ENCODE peak calls at places on chromosome 1, in four cellular contexts. K is small intestine; V is activated naive CD4-positive, alpha-beta T cell treated with anti-CD3 and anti-CD28 coated beads for 36 hours; B is NCI-H1694. H is an unnamed sample.

GRCh38 chr1:246638941-246639655 is 72.8 kb downstream of the CNST start:
- DNase-seq in K (no peak), V (no peak), B (no peak), H (no peak)

GRCh38 chr1:112713466-112714312 is 1.4 kb downstream of the PPM1J start:
- DNase-seq in K (peak; percentile 28), V (no peak), B (no peak), H (no peak)

GRCh38 chr1:169680377-169681019 is 30.9 kb downstream of the SELL start:
- DNase-seq in K (no peak), V (peak; percentile 83), B (no peak), H (no peak)

GRCh38 chr1:52210044-52210443 is 68.2 kb downstream of the ZFYVE9 start:
- DNase-seq in K (no peak), V (no peak), B (no peak), H (no peak)

GRCh38 chr1:183025782-183026774 is 2.9 kb downstream of the LAMC1 start:
- DNase-seq in K (no peak), V (no peak), B (no peak), H (no peak)

GRCh38 chr1:50968884-50969610 is 998 bp upstream of the CDKN2C start:
- DNase-seq in K (peak; percentile 48), V (peak; percentile 57), B (no peak), H (peak; percentile 48)

GRCh38 chr1:167427843-167428242 is 90.5 kb downstream of the CD247 start:
- DNase-seq in K (no peak), V (no peak), B (no peak), H (no peak)

GRCh38 chr1:33905241-33905640 is 41.4 kb downstream of the HMGB4 start:
- DNase-seq in K (no peak), V (no peak), B (no peak), H (no peak)

H was measured in dermis microvascular lymphatic vessel endothelial cell.